ENCODE peak calls at places on chromosome 9, in six cellular contexts. One of them, this sample, is unnamed.

GRCh38 chr9:110156902-110157301 is 51.1 kb downstream of the C9orf152 start:
- DNase-seq in HEK293T: no peak
- DNase-seq in HFFc6: peak; percentile 76
- DNase-seq in epithelial cell of esophagus: no peak
- DNase-seq in right atrium auricular region: no peak
- DNase-seq in T-helper 1 cell: no peak
- DNase-seq in this sample: no peak

GRCh38 chr9:14690986-14691730 is 2.1 kb downstream of the ZDHHC21 start:
- DNase-seq in HEK293T: no peak
- DNase-seq in HFFc6: peak; percentile 14
- DNase-seq in epithelial cell of esophagus: peak; percentile 54
- DNase-seq in right atrium auricular region: no peak
- DNase-seq in T-helper 1 cell: no peak
- DNase-seq in this sample: no peak

GRCh38 chr9:112790231-112790774 is 39.7 kb downstream of the SNX30 start:
- DNase-seq in HEK293T: no peak
- DNase-seq in HFFc6: no peak
- DNase-seq in epithelial cell of esophagus: peak; percentile 28
- DNase-seq in right atrium auricular region: no peak
- DNase-seq in T-helper 1 cell: no peak
- DNase-seq in this sample: no peak

GRCh38 chr9:37693265-37693664 is 42.5 kb downstream of the FRMPD1 start:
- DNase-seq in HEK293T: no peak
- DNase-seq in HFFc6: peak; percentile 13
- DNase-seq in epithelial cell of esophagus: no peak
- DNase-seq in right atrium auricular region: no peak
- DNase-seq in T-helper 1 cell: no peak
- DNase-seq in this sample: no peak

GRCh38 chr9:113548221-113549041 is 84.9 kb downstream of the RGS3 start:
- DNase-seq in HEK293T: no peak
- DNase-seq in HFFc6: no peak
- DNase-seq in epithelial cell of esophagus: no peak
- DNase-seq in right atrium auricular region: peak; percentile 89
- DNase-seq in T-helper 1 cell: no peak
- DNase-seq in this sample: no peak

GRCh38 chr9:127809562-127810377 is 7.1 kb downstream of the FPGS start:
- DNase-seq in HEK293T: peak; percentile 89
- DNase-seq in HFFc6: no peak
- DNase-seq in epithelial cell of esophagus: peak; percentile 61
- DNase-seq in right atrium auricular region: no peak
- DNase-seq in T-helper 1 cell: no peak
- DNase-seq in this sample: no peak

GRCh38 chr9:101977614-101978210 is 239.3 kb upstream of the GRIN3A start:
- DNase-seq in HEK293T: no peak
- DNase-seq in HFFc6: peak; percentile 7
- DNase-seq in epithelial cell of esophagus: peak; percentile 34
- DNase-seq in right atrium auricular region: no peak
- DNase-seq in T-helper 1 cell: no peak
- DNase-seq in this sample: peak; percentile 45

GRCh38 chr9:73183917-73184861 is 32.5 kb downstream of the ANXA1 start:
- DNase-seq in HEK293T: no peak
- DNase-seq in HFFc6: peak; percentile 63
- DNase-seq in epithelial cell of esophagus: peak; percentile 58
- DNase-seq in right atrium auricular region: no peak
- DNase-seq in T-helper 1 cell: no peak
- DNase-seq in this sample: peak; percentile 59

GRCh38 chr9:129378241-129378661 is 200.2 kb upstream of the IER5L start:
- DNase-seq in HEK293T: no peak
- DNase-seq in HFFc6: no peak
- DNase-seq in epithelial cell of esophagus: no peak
- DNase-seq in right atrium auricular region: no peak
- DNase-seq in T-helper 1 cell: no peak
- DNase-seq in this sample: no peak